ENCODE peak calls at places on chromosomes 2 and 18, in ten cellular contexts. S is esophagus squamous epithelium, K is body of pancreas, U is ovary, Q is lower leg skin, V is endothelial cell of umbilical vein, E is NB4, A is HCT116, C is suprapubic skin, H is gastrocnemius medialis. I is an unnamed sample.

GRCh38 chr2:197498937-197499593 is 575 bp downstream of the HSPD1 start:
- DNase-seq in H (peak), U (peak), A (no peak), E (peak), S (no peak), K (peak), C (peak), V (peak), Q (peak), I (peak)

GRCh38 chr2:112153501-112153900 is 15.3 kb downstream of the FBLN7 start:
- DNase-seq in K (no peak), E (no peak), U (no peak), V (no peak), H (no peak), A (no peak), Q (no peak), C (peak), S (no peak), I (peak)

GRCh38 chr2:10149684-10150083 is 27.1 kb downstream of the RRM2 start:
- DNase-seq in S (no peak), C (no peak), K (no peak), H (no peak), Q (no peak), U (no peak), A (no peak), V (no peak), E (no peak), I (no peak)

GRCh38 chr2:134027980-134028379 is 225.9 kb upstream of the MGAT5 start:
- DNase-seq in Q (no peak), K (peak), S (no peak), A (no peak), U (no peak), V (no peak), E (no peak), C (no peak), H (no peak), I (no peak)

GRCh38 chr2:237863659-237864029 is 4.2 kb downstream of the RAMP1 start:
- DNase-seq in Q (no peak), C (peak), A (no peak), V (no peak), E (no peak), U (no peak), H (no peak), S (no peak), K (no peak), I (no peak)

GRCh38 chr2:75465317-75465998 is 95.3 kb downstream of the EVA1A start:
- DNase-seq in K (no peak), V (peak), Q (no peak), S (no peak), U (no peak), E (no peak), A (no peak), C (no peak), H (no peak), I (no peak)

GRCh38 chr2:241325257-241325656 is 9.5 kb downstream of the SEPTIN2 start:
- DNase-seq in Q (no peak), E (no peak), A (no peak), K (no peak), C (no peak), H (no peak), U (no peak), V (no peak), S (no peak), I (no peak)

GRCh38 chr2:153287109-153287801 is 191.3 kb downstream of the RPRM start:
- DNase-seq in H (no peak), E (peak), A (peak), V (no peak), C (no peak), K (no peak), S (no peak), U (no peak), Q (no peak), I (no peak)

GRCh38 chr18:49094136-49094535 is 143.4 kb upstream of the SMAD7 start:
- DNase-seq in U (no peak), Q (no peak), S (no peak), V (no peak), A (no peak), K (no peak), E (no peak), H (no peak), C (no peak), I (no peak)

GRCh38 chr18:48326901-48327675 is 82.1 kb downstream of the ZBTB7C start:
- DNase-seq in K (no peak), Q (no peak), V (no peak), C (no peak), H (no peak), S (no peak), E (no peak), A (no peak), U (no peak), I (peak)

GRCh38 chr18:48676756-48677368 is 138.0 kb downstream of the CTIF start:
- DNase-seq in Q (peak), K (peak), A (no peak), U (peak), E (peak), C (no peak), H (peak), V (peak), S (no peak), I (no peak)

GRCh38 chr2:133885847-133886246 is 317.6 kb upstream of the NCKAP5 start:
- DNase-seq in U (no peak), C (no peak), H (no peak), E (no peak), Q (no peak), K (no peak), V (no peak), A (no peak), S (no peak), I (no peak)

GRCh38 chr2:119852214-119852613 is 92.5 kb downstream of the PTPN4 start:
- DNase-seq in A (no peak), E (no peak), S (no peak), K (no peak), Q (no peak), U (no peak), V (no peak), C (no peak), H (no peak), I (no peak)

GRCh38 chr18:33755918-33756590 is 178.0 kb downstream of the ASXL3 start:
- DNase-seq in S (no peak), K (no peak), H (no peak), Q (no peak), U (no peak), A (no peak), E (peak), V (peak), C (no peak), I (no peak)

GRCh38 chr2:224263571-224264043 is 138.3 kb downstream of the FAM124B start:
- DNase-seq in V (no peak), C (no peak), A (no peak), E (no peak), K (no peak), U (no peak), Q (no peak), H (no peak), S (no peak), I (no peak)

GRCh38 chr2:75290600-75291140 is 91.3 kb upstream of the TACR1 start:
- DNase-seq in K (no peak), U (no peak), S (no peak), Q (no peak), C (no peak), H (no peak), A (no peak), V (no peak), E (no peak), I (no peak)

GRCh38 chr2:173762864-173763263 is 202.3 kb downstream of the SP3 start:
- DNase-seq in Q (no peak), C (no peak), K (no peak), H (no peak), S (no peak), E (no peak), A (no peak), V (no peak), U (no peak), I (no peak)

GRCh38 chr2:3728104-3729054 is 25.0 kb downstream of the DCDC2C start:
- DNase-seq in K (no peak), E (peak), S (no peak), Q (no peak), U (peak), A (peak), H (no peak), V (peak), C (no peak), I (no peak)

GRCh38 chr2:62789518-62789917 is 84.0 kb downstream of the EHBP1 start:
- DNase-seq in K (no peak), S (no peak), A (no peak), E (no peak), H (no peak), Q (no peak), C (no peak), U (no peak), V (no peak), I (no peak)

GRCh38 chr2:119809329-119810038 is 49.8 kb downstream of the PTPN4 start:
- DNase-seq in E (no peak), U (no peak), C (no peak), V (peak), K (no peak), S (no peak), A (no peak), H (peak), Q (no peak), I (no peak)

GRCh38 chr18:57630002-57630758 is 8.5 kb upstream of the NARS1 start:
- DNase-seq in U (peak), V (peak), K (peak), C (peak), E (peak), H (peak), A (peak), Q (peak), S (peak), I (peak)
- TF ChIP-seq POLR2A in U (peak), V (peak), K (peak), C (no peak), E (no peak), H (peak), A (peak), Q (no peak), S (no peak), I (peak)

DNA sequence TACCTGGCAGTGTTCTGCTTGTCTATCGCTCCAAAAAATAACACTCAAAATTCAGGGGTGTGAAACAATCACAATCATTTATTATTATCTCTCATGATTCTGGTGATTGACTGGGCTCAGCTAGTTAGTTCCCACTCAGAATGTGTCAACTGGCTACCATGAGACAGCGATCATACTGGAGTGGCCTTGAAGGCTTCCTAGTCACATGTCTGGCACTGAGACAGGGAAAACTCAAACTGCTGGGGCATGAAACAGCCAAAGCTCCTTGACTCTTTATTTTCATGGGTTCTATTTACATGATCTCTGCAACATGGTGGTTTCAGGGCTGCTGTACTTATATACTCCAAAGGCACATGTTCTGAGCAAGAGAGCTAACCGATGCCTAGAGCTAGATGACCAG is 6.2 kb upstream of the ANXA4 start:
- DNase-seq in A (no peak), U (no peak), H (no peak), V (no peak), E (peak), C (no peak), S (no peak), Q (no peak), K (peak), I (no peak)
- TF ChIP-seq POLR2A in A (no peak), U (no peak), H (no peak), V (no peak), E (no peak), C (no peak), S (no peak), Q (no peak), K (no peak), I (no peak)

GRCh38 chr2:118013724-118014491 is at the start of gene CCDC93:
- DNase-seq in H (peak), A (peak), S (peak), V (peak), K (peak), C (peak), Q (peak), U (peak), E (peak), I (peak)
- TF ChIP-seq POLR2A in H (peak), A (peak), S (no peak), V (peak), K (peak), C (peak), Q (no peak), U (peak), E (peak), I (peak)

GRCh38 chr2:130391058-130391871 is 35.4 kb downstream of the PTPN18 start:
- DNase-seq in S (peak), H (peak), E (peak), Q (no peak), U (peak), K (peak), A (peak), C (no peak), V (peak), I (peak)
- TF ChIP-seq POLR2A in S (no peak), H (peak), E (no peak), Q (no peak), U (no peak), K (peak), A (peak), C (no peak), V (no peak), I (peak)

DNA sequence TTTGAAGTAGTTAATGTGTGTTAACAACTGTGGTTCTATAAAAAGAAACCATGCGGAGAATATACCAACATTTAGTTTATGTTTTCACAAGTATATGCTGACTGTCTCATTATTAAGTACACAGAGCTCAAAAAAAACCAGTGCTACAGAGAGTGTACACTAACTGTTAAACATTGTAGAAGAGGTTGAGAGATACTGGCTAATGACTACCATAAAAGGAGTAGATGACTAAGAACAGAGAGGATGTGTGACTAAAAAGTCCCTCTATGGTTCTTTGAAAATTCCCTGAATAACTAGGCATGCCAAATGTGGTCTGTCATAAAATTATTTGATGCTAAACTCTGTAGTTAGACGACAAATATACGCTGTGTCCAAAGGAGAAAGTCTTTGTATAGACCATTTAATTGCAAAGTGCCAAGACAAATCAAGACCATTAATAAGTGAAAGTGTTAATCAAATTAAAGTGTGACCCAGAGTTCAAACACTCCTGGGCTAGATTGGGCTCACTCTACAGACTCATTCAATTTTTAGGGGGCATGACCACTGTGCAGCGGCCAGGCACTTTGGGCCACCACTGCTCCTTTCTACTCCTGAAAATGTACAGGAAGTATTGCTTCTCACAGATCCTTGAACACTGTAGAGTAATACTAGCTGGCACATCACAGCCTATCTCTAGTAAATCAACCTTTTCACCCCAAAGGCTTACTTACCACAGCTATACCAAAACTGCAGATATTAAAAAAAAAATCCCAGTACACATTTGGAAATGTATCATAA is 45.1 kb upstream of the SERTAD2 start:
- DNase-seq in A (peak), V (peak), E (no peak), C (no peak), Q (no peak), K (no peak), U (no peak), S (no peak), H (no peak), I (no peak)
- TF ChIP-seq POLR2A in A (no peak), V (no peak), E (no peak), C (no peak), Q (no peak), K (no peak), U (no peak), S (no peak), H (no peak), I (no peak)

GRCh38 chr2:44955593-44956449 is 14.3 kb downstream of the SIX3 start:
- DNase-seq in A (peak), V (peak), K (peak), C (no peak), E (peak), U (peak), Q (peak), H (peak), S (no peak), I (peak)
- TF ChIP-seq POLR2A in A (no peak), V (no peak), K (no peak), C (no peak), E (no peak), U (no peak), Q (no peak), H (no peak), S (no peak), I (no peak)

GRCh38 chr2:98422449-98422848 is 22.2 kb upstream of the INPP4A start:
- DNase-seq in Q (no peak), A (no peak), C (no peak), V (no peak), U (no peak), E (no peak), S (no peak), K (no peak), H (no peak), I (no peak)
- TF ChIP-seq POLR2A in Q (no peak), A (no peak), C (no peak), V (no peak), U (no peak), E (no peak), S (no peak), K (no peak), H (no peak), I (no peak)

GRCh38 chr18:111292-112014 is 46.9 kb upstream of the USP14 start:
- DNase-seq in K (peak), V (peak), U (peak), A (no peak), Q (peak), C (no peak), H (peak), S (no peak), E (peak), I (peak)
- TF ChIP-seq POLR2A in K (peak), V (no peak), U (no peak), A (no peak), Q (no peak), C (no peak), H (no peak), S (no peak), E (no peak), I (no peak)

GRCh38 chr2:70133521-70134348 is 46.5 kb downstream of the PCBP1 start:
- DNase-seq in Q (no peak), C (no peak), V (peak), E (peak), A (no peak), H (peak), U (no peak), S (no peak), K (no peak), I (no peak)
- TF ChIP-seq POLR2A in Q (no peak), C (no peak), V (no peak), E (no peak), A (no peak), H (no peak), U (no peak), S (no peak), K (no peak), I (no peak)

I was measured in right lobe of liver.